ENCODE peak calls at places on chromosomes 1 and 21, in seven cellular contexts. H is ovary, S is lower leg skin, L is Peyer's patch, U is K562, A is sigmoid colon, R is heart left ventricle. Z is an unnamed sample.

GRCh38 chr1:57061369-57061768 is 95.6 kb upstream of the C8B start:
- DNase-seq in S (no peak), R (no peak), A (no peak), H (no peak), L (no peak), U (no peak), Z (no peak)

GRCh38 chr1:52970149-52970548 is 43.1 kb downstream of the SCP2 start:
- DNase-seq in A (no peak), U (no peak), R (no peak), L (no peak), H (no peak), S (no peak), Z (no peak)

GRCh38 chr1:155463865-155464264 is 98.7 kb downstream of the ASH1L start:
- DNase-seq in A (no peak), H (no peak), U (no peak), R (no peak), S (no peak), L (no peak), Z (no peak)

GRCh38 chr1:167262820-167263219 is 42.1 kb downstream of the POU2F1 start:
- DNase-seq in U (no peak), L (no peak), H (no peak), A (no peak), R (no peak), S (no peak), Z (no peak)

GRCh38 chr1:233677690-233678354 is 63.9 kb downstream of the KCNK1 start:
- DNase-seq in U (no peak), S (no peak), L (no peak), R (no peak), H (no peak), A (no peak), Z (no peak)

GRCh38 chr1:24929091-24929875 is 793 bp downstream of the RUNX3 start:
- DNase-seq in R (no peak), L (peak; percentile 56), A (peak; percentile 56), U (no peak), S (no peak), H (no peak), Z (no peak)

GRCh38 chr1:36008546-36009197 is 75.2 kb upstream of the TEKT2 start:
- DNase-seq in A (no peak), H (no peak), R (no peak), S (no peak), L (no peak), U (no peak), Z (peak; percentile 38)

GRCh38 chr1:92184632-92185031 is 33.1 kb upstream of the C1orf146 start:
- DNase-seq in S (no peak), H (no peak), U (no peak), R (no peak), L (no peak), A (no peak), Z (no peak)

GRCh38 chr1:76799700-76800099 is 67.6 kb upstream of the ST6GALNAC5 start:
- DNase-seq in U (no peak), S (no peak), H (no peak), A (no peak), R (no peak), L (no peak), Z (no peak)

GRCh38 chr1:96968582-96969378 is 247.2 kb downstream of the PTBP2 start:
- DNase-seq in A (no peak), U (no peak), R (no peak), S (no peak), L (no peak), H (no peak), Z (no peak)

GRCh38 chr1:99771522-99771921 is 5.1 kb upstream of the FRRS1 start:
- DNase-seq in S (no peak), A (no peak), U (peak; percentile 42), L (no peak), H (no peak), R (no peak), Z (no peak)

GRCh38 chr1:162091681-162092524 is 22.4 kb downstream of the NOS1AP start:
- DNase-seq in H (no peak), A (no peak), S (no peak), U (no peak), L (no peak), R (no peak), Z (no peak)

GRCh38 chr1:208047975-208048374 is 137.1 kb upstream of the CD34 start:
- DNase-seq in A (peak; percentile 77), S (peak; percentile 51), R (no peak), L (no peak), H (peak; percentile 75), U (no peak), Z (no peak)

GRCh38 chr1:27598902-27599528 is 4.9 kb downstream of the AHDC1 start:
- DNase-seq in A (peak; percentile 94), U (peak; percentile 78), H (peak; percentile 87), R (peak; percentile 77), S (no peak), L (no peak), Z (peak; percentile 76)

GRCh38 chr1:24043345-24044032 is 63.4 kb upstream of the SRSF10 start:
- DNase-seq in S (no peak), A (peak; percentile 8), L (no peak), R (no peak), U (no peak), H (no peak), Z (no peak)

GRCh38 chr1:182351790-182352364 is 39.7 kb downstream of the GLUL start:
- DNase-seq in L (no peak), S (no peak), H (no peak), R (no peak), U (no peak), A (no peak), Z (no peak)

GRCh38 chr1:182350839-182351238 is 40.8 kb downstream of the GLUL start:
- DNase-seq in L (no peak), H (no peak), R (no peak), A (peak; percentile 80), U (no peak), S (peak; percentile 54), Z (no peak)

GRCh38 chr1:182347019-182347418 is 44.6 kb downstream of the GLUL start:
- DNase-seq in U (no peak), R (no peak), H (no peak), L (no peak), S (no peak), A (no peak), Z (no peak)

GRCh38 chr1:182348916-182349747 is 42.5 kb downstream of the GLUL start:
- DNase-seq in S (no peak), L (no peak), A (peak; percentile 69), U (no peak), H (no peak), R (no peak), Z (no peak)
- TF ChIP-seq POLR2A in S (no peak), L (no peak), A (no peak), U (no peak), H (no peak), R (no peak), Z (no peak)

GRCh38 chr21:39616373-39616772 is 3.6 kb downstream of the B3GALT5 start:
- DNase-seq in L (no peak), U (no peak), S (no peak), H (no peak), R (no peak), A (no peak), Z (no peak)

GRCh38 chr21:39613029-39613934 is 542 bp downstream of the B3GALT5 start:
- DNase-seq in S (no peak), H (no peak), R (no peak), U (no peak), L (no peak), A (no peak), Z (no peak)

GRCh38 chr21:39612233-39613028 is at the start of gene B3GALT5:
- DNase-seq in A (no peak), S (no peak), U (no peak), R (no peak), H (peak; percentile 33), L (no peak), Z (no peak)

GRCh38 chr21:39611547-39612190 is 1.1 kb upstream of the B3GALT5 start:
- DNase-seq in S (no peak), L (no peak), R (no peak), A (no peak), H (no peak), U (no peak), Z (no peak)

GRCh38 chr21:39610705-39611104 is 2.0 kb upstream of the B3GALT5 start:
- DNase-seq in L (no peak), R (no peak), A (no peak), H (no peak), S (no peak), U (no peak), Z (peak; percentile 81)
- TF ChIP-seq POLR2A in L (no peak), R (no peak), A (no peak), H (no peak), S (no peak), U (no peak), Z (no peak)

GRCh38 chr21:19855522-19855921 is 1142.7 kb upstream of the NCAM2 start:
- DNase-seq in H (no peak), R (no peak), A (no peak), L (no peak), S (no peak), U (no peak), Z (no peak)
- TF ChIP-seq POLR2A in H (no peak), R (no peak), A (no peak), L (no peak), S (no peak), U (no peak), Z (no peak)

GRCh38 chr1:205664399-205665108 is 15.8 kb downstream of the SLC45A3 start:
- DNase-seq in H (no peak), A (no peak), R (no peak), U (no peak), L (no peak), S (no peak), Z (peak; percentile 48)
- TF ChIP-seq POLR2A in H (no peak), A (no peak), R (no peak), U (no peak), L (no peak), S (no peak), Z (no peak)

DNA sequence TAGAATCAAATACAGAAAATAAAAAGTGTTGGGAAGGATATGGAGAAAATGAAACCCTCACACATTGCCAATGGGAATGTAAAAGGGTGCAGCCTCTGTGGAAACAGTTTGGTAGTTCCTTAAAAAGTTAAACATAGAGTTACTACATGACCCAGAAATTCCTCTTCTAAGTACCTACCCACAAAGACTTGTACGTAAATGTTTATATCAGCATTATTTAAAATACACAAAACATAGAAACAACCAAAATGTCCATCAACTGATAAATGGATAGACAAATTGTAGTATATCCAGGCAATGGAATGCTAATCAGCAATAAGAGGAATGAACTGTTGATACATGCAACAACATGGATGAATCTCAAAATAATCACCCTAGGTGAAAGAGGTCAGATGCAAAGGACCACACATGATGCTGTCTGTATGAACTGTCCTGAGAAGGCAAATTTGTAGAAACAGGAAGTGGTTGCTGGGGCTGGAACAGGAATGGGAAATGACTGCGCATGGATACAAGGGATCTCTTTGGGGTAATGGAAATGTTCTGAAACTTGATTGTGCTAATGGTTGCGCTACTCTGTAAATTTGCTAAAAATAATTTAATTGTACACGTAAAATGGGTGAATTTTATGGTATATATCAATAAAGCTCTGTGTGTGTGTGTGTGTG is 18.9 kb downstream of the ZMYND12 start:
- DNase-seq in U (no peak), L (no peak), S (no peak), A (no peak), R (no peak), H (no peak), Z (no peak)
- TF ChIP-seq POLR2A in U (no peak), L (no peak), S (no peak), A (no peak), R (no peak), H (no peak), Z (no peak)

Z was measured in H54.